ENCODE peak calls at places on chromosomes 2 and 18, in six cellular contexts. P is mucosa of gallbladder, H is AG08395, M is T-helper 2 cell, J is GM03348, A is RWPE1. L is an unnamed sample.

GRCh38 chr2:3078684-3079083 is 298.9 kb downstream of the EIPR1 start:
- DNase-seq in H (no peak), M (no peak), J (no peak), A (peak), P (no peak), L (peak)

GRCh38 chr2:224072541-224073188 is 33.6 kb upstream of the SERPINE2 start:
- DNase-seq in H (peak), M (no peak), A (no peak), P (no peak), J (peak), L (no peak)

GRCh38 chr18:62566199-62566598 is 43.4 kb downstream of the ZCCHC2 start:
- DNase-seq in M (no peak), A (no peak), J (no peak), H (peak), P (no peak), L (peak)

GRCh38 chr2:39468574-39469331 is 31.7 kb upstream of the MAP4K3 start:
- DNase-seq in H (peak), J (peak), A (no peak), P (no peak), M (no peak), L (no peak)

GRCh38 chr18:25490316-25490715 is 138.3 kb upstream of the ZNF521 start:
- DNase-seq in H (no peak), J (no peak), A (no peak), M (no peak), P (no peak), L (no peak)

GRCh38 chr2:136363921-136364320 is 246.0 kb upstream of the CXCR4 start:
- DNase-seq in J (no peak), A (no peak), M (no peak), P (no peak), H (no peak), L (no peak)

GRCh38 chr2:50181212-50181611 is 850.7 kb downstream of the NRXN1 start:
- DNase-seq in P (no peak), H (no peak), A (no peak), J (no peak), M (no peak), L (peak)

GRCh38 chr2:128781888-128782385 is 463.3 kb upstream of the HS6ST1 start:
- DNase-seq in M (no peak), H (no peak), A (no peak), J (no peak), P (no peak), L (no peak)

GRCh38 chr2:232230557-232230956 is 148.0 kb upstream of the ALPP start:
- DNase-seq in A (no peak), H (no peak), J (no peak), P (peak), M (no peak), L (no peak)

GRCh38 chr2:8264981-8265380 is 416.9 kb upstream of the ID2 start:
- DNase-seq in A (no peak), J (no peak), M (no peak), H (no peak), P (no peak), L (no peak)

GRCh38 chr2:69214898-69215297 is 172.1 kb downstream of the GFPT1 start:
- DNase-seq in H (peak), A (no peak), P (no peak), J (no peak), M (no peak), L (peak)

GRCh38 chr2:28391564-28392296 is 928 bp upstream of the FOSL2 start:
- DNase-seq in H (peak), A (peak), M (peak), J (peak), P (peak), L (peak)

GRCh38 chr2:174607584-174607983 is 10.0 kb upstream of the WIPF1 start:
- DNase-seq in P (no peak), A (no peak), J (no peak), M (no peak), H (no peak), L (no peak)

GRCh38 chr2:74502720-74503505 is 3.5 kb upstream of the LBX2 start:
- DNase-seq in A (peak), J (peak), P (peak), M (no peak), H (peak), L (peak)

GRCh38 chr2:223101340-223102039 is 49.5 kb downstream of the KCNE4 start:
- DNase-seq in M (no peak), A (peak), H (peak), J (peak), P (no peak), L (peak)

GRCh38 chr2:94874277-94874997 is 3.2 kb downstream of the TEKT4 start:
- DNase-seq in P (no peak), H (peak), J (peak), M (peak), A (peak), L (peak)

GRCh38 chr2:42043789-42044394 is 3.9 kb upstream of the PKDCC start:
- DNase-seq in P (no peak), J (no peak), M (no peak), H (no peak), A (no peak), L (no peak)

GRCh38 chr2:54709341-54709809 is 14.1 kb upstream of the EML6 start:
- DNase-seq in A (no peak), J (peak), M (no peak), H (no peak), P (no peak), L (no peak)

GRCh38 chr2:181300600-181301291 is 156.4 kb upstream of the ITGA4 start:
- DNase-seq in A (no peak), J (no peak), P (no peak), H (no peak), M (no peak), L (no peak)

GRCh38 chr2:56372071-56372656 is 188.4 kb downstream of the CCDC85A start:
- DNase-seq in M (no peak), P (no peak), H (no peak), A (peak), J (no peak), L (no peak)

GRCh38 chr2:166000401-166000800 is 46.8 kb upstream of the TTC21B start:
- DNase-seq in P (no peak), A (no peak), H (no peak), J (no peak), M (no peak), L (no peak)

GRCh38 chr2:140643761-140644187 is 1487.0 kb downstream of the LRP1B start:
- DNase-seq in A (peak), P (no peak), H (peak), M (no peak), J (no peak), L (peak)

GRCh38 chr2:65064728-65065552 is 8.7 kb downstream of the CEP68 start:
- DNase-seq in P (peak), A (peak), H (peak), J (peak), M (no peak), L (peak)

GRCh38 chr2:11695576-11695975 is 25.6 kb upstream of the NTSR2 start:
- DNase-seq in M (no peak), P (no peak), A (no peak), H (no peak), J (no peak), L (no peak)

GRCh38 chr2:222731183-222731582 is 59.7 kb downstream of the MOGAT1 start:
- DNase-seq in H (peak), A (no peak), P (no peak), J (no peak), M (no peak), L (no peak)

GRCh38 chr2:74576151-74576755 is 21.7 kb downstream of the DOK1 start:
- DNase-seq in P (no peak), A (no peak), J (peak), H (peak), M (no peak), L (no peak)

GRCh38 chr2:161954103-161954502 is 119.9 kb downstream of the DPP4 start:
- DNase-seq in J (no peak), M (no peak), A (no peak), H (no peak), P (no peak), L (no peak)

GRCh38 chr2:3689998-3690748 is 13.2 kb upstream of the DCDC2C start:
- DNase-seq in M (no peak), A (no peak), J (no peak), H (no peak), P (no peak), L (no peak)

GRCh38 chr2:176641436-176641835 is 372.2 kb downstream of the MTX2 start:
- DNase-seq in A (no peak), P (no peak), J (no peak), H (no peak), M (no peak), L (no peak)

GRCh38 chr2:25567406-25567805 is 106.0 kb downstream of the DTNB start:
- DNase-seq in A (peak), H (peak), J (peak), M (no peak), P (no peak), L (peak)

GRCh38 chr2:23380562-23381065 is 4.4 kb upstream of the KLHL29 start:
- DNase-seq in P (no peak), A (no peak), M (no peak), J (no peak), H (no peak), L (peak)

GRCh38 chr2:231548752-231549151 is 18.5 kb upstream of the NMUR1 start:
- DNase-seq in M (no peak), H (no peak), A (no peak), J (no peak), P (no peak), L (no peak)

L was measured in RKO.